ENCODE peak calls at places on chromosomes 7 and 10, in seven cellular contexts. R is activated T-cell treated with anti-CD3 and anti-CD28 coated beads, Interleukin-2, amount 50 U/mL, for 24 hours; V is heart left ventricle; T is testis; W is suprapubic skin; U is kidney tubule cell; I is fibroblast of the aortic adventitia. G is an unnamed sample.

GRCh38 chr7:148698397-148699023 is at the start of gene CUL1:
- DNase-seq in R (peak), V (peak), T (peak), W (peak), U (peak), I (peak), G (peak)

GRCh38 chr7:72272479-72272878 is 139.7 kb downstream of the CALN1 start:
- DNase-seq in R (no peak), V (no peak), T (no peak), W (no peak), U (no peak), I (no peak), G (no peak)

GRCh38 chr10:77355844-77356243 is 281.8 kb downstream of the KCNMA1 start:
- DNase-seq in R (no peak), V (no peak), T (no peak), W (no peak), U (peak), I (peak), G (no peak)

GRCh38 chr7:108358553-108358952 is 97.7 kb downstream of the NRCAM start:
- DNase-seq in R (no peak), V (no peak), T (no peak), W (no peak), U (peak), I (peak), G (no peak)

GRCh38 chr10:26621889-26622681 is 75.4 kb upstream of the PDSS1 start:
- DNase-seq in R (peak), V (peak), T (peak), W (no peak), U (peak), I (peak), G (no peak)

GRCh38 chr10:8674230-8674629 is 619.7 kb downstream of the GATA3 start:
- DNase-seq in R (no peak), V (no peak), T (no peak), W (no peak), U (no peak), I (no peak), G (no peak)

GRCh38 chr7:88432321-88432720 is 125.6 kb upstream of the STEAP4 start:
- DNase-seq in R (no peak), V (no peak), T (no peak), W (no peak), U (no peak), I (no peak), G (no peak)

GRCh38 chr10:95176101-95176500 is 17.9 kb upstream of the ACSM6 start:
- DNase-seq in R (no peak), V (no peak), T (no peak), W (no peak), U (no peak), I (no peak), G (no peak)

GRCh38 chr10:86483664-86484063 is 37.9 kb downstream of the WAPL start:
- DNase-seq in R (no peak), V (no peak), T (no peak), W (no peak), U (no peak), I (no peak), G (no peak)